ENCODE peak calls at places on chromosomes 3 and 15, in four cellular contexts. L is progenitor cell of endocrine pancreas, G is HCT116, T is astrocyte of the hippocampus. Y is an unnamed sample.
A peak's percentile ranks its signal among the peaks of the same experiment; 100 is the strongest.

GRCh38 chr15:47398594-47398993 is 318.7 kb upstream of the SEMA6D start:
- DNase-seq in L (no peak), G (no peak), T (no peak), Y (no peak)

GRCh38 chr3:5019411-5020261 is 40.4 kb downstream of the BHLHE40 start:
- DNase-seq in G (no peak), T (no peak), L (no peak), Y (no peak)

GRCh38 chr3:38579551-38580449 is 69.7 kb downstream of the SCN5A start:
- DNase-seq in L (peak; percentile 3), T (peak; percentile 21), G (no peak), Y (peak; percentile 32)

GRCh38 chr3:184327171-184327570 is 10.2 kb upstream of the FAM131A start:
- DNase-seq in T (no peak), G (no peak), L (no peak), Y (no peak)

GRCh38 chr3:105259505-105259904 is 107.2 kb upstream of the ALCAM start:
- DNase-seq in T (no peak), L (no peak), G (no peak), Y (no peak)

GRCh38 chr15:28113426-28114113 is 14.5 kb upstream of the OCA2 start:
- DNase-seq in T (no peak), L (no peak), G (no peak), Y (no peak)

GRCh38 chr15:54808321-54808720 is 388.4 kb downstream of the RSL24D1 start:
- DNase-seq in L (no peak), G (no peak), T (no peak), Y (no peak)

GRCh38 chr15:31434418-31435255 is 108.0 kb downstream of the KLF13 start:
- DNase-seq in L (no peak), G (no peak), T (peak; percentile 56), Y (peak; percentile 92)

GRCh38 chr3:190865828-190866227 is 3.3 kb upstream of the GMNC start:
- DNase-seq in T (no peak), L (no peak), G (no peak), Y (no peak)

GRCh38 chr15:62719316-62719715 is 323.2 kb upstream of the TPM1 start:
- DNase-seq in G (no peak), L (no peak), T (no peak), Y (peak; percentile 77)

GRCh38 chr3:113002676-113003075 is 11.9 kb downstream of the GTPBP8 start:
- DNase-seq in L (no peak), G (no peak), T (no peak), Y (no peak)

GRCh38 chr15:60649845-60650548 is 171.1 kb upstream of the ICE2 start:
- DNase-seq in L (no peak), T (peak; percentile 26), G (no peak), Y (no peak)

GRCh38 chr15:70267879-70268278 is 170.2 kb upstream of the TLE3 start:
- DNase-seq in T (peak; percentile 24), G (no peak), L (no peak), Y (peak; percentile 41)

GRCh38 chr3:37974121-37974927 is 16.3 kb upstream of the VILL start:
- DNase-seq in T (peak; percentile 72), G (peak; percentile 43), L (peak; percentile 59), Y (peak; percentile 56)